ENCODE peak calls at places on chromosomes 16 and 17, in five cellular contexts. V is sigmoid colon, S is transverse colon, O is prostate gland, H is HCT116. Q is an unnamed sample.

GRCh38 chr17:2337811-2338657 is 733 bp downstream of the SGSM2 start:
- DNase-seq in V (peak), S (peak), O (peak), H (no peak), Q (no peak)

GRCh38 chr16:10509534-10510025 is 70.8 kb downstream of the EMP2 start:
- DNase-seq in V (peak), S (peak), O (peak), H (peak), Q (no peak)

GRCh38 chr16:86991679-86992078 is 325.5 kb downstream of the C16orf95 start:
- DNase-seq in V (peak), S (no peak), O (no peak), H (no peak), Q (no peak)

GRCh38 chr16:87344931-87345631 is 27.9 kb upstream of the C16orf95 start:
- DNase-seq in V (no peak), S (peak), O (no peak), H (no peak), Q (no peak)

GRCh38 chr17:71933306-71933705 is 187.5 kb upstream of the SOX9 start:
- DNase-seq in V (no peak), S (no peak), O (no peak), H (no peak), Q (no peak)

GRCh38 chr17:17567631-17568030 is 23.9 kb downstream of the PEMT start:
- DNase-seq in V (peak), S (no peak), O (peak), H (no peak), Q (no peak)

GRCh38 chr16:19588661-19589060 is 33.2 kb downstream of the VPS35L start:
- DNase-seq in V (no peak), S (no peak), O (no peak), H (no peak), Q (no peak)

GRCh38 chr16:21565816-21566669 is 33.3 kb upstream of the METTL9 start:
- DNase-seq in V (peak), S (peak), O (no peak), H (no peak), Q (no peak)

GRCh38 chr17:82797061-82797460 is 42.8 kb downstream of the ZNF750 start:
- DNase-seq in V (no peak), S (no peak), O (no peak), H (no peak), Q (no peak)

GRCh38 chr17:74972107-74972972 is at the start of gene HID1:
- DNase-seq in V (no peak), S (peak), O (peak), H (no peak), Q (no peak)

GRCh38 chr17:19447085-19447583 is 36.1 kb downstream of the RNF112 start:
- DNase-seq in V (peak), S (peak), O (peak), H (peak), Q (peak)

GRCh38 chr16:56341656-56342397 is 83.5 kb downstream of the AMFR start:
- DNase-seq in V (no peak), S (no peak), O (no peak), H (no peak), Q (no peak)

GRCh38 chr17:74987909-74988711 is 678 bp downstream of the CDR2L start:
- DNase-seq in V (peak), S (peak), O (peak), H (no peak), Q (peak)

GRCh38 chr16:23072084-23072599 is 77.1 kb downstream of the USP31 start:
- DNase-seq in V (peak), S (peak), O (peak), H (no peak), Q (peak)

GRCh38 chr17:61658183-61658582 is 67.2 kb upstream of the NACA2 start:
- DNase-seq in V (no peak), S (no peak), O (no peak), H (no peak), Q (no peak)

GRCh38 chr16:86449377-86450095 is 60.8 kb upstream of the FOXF1 start:
- DNase-seq in V (no peak), S (no peak), O (no peak), H (no peak), Q (no peak)

GRCh38 chr16:20385844-20386832 is 18.4 kb downstream of the PDILT start:
- DNase-seq in V (peak), S (peak), O (peak), H (peak), Q (no peak)

GRCh38 chr17:251531-251930 is 70.1 kb upstream of the DOC2B start:
- DNase-seq in V (peak), S (peak), O (no peak), H (no peak), Q (no peak)

GRCh38 chr17:48647103-48647963 is 21.2 kb upstream of the HOXB9 start:
- DNase-seq in V (no peak), S (peak), O (no peak), H (no peak), Q (no peak)
- TF ChIP-seq POLR2AphosphoS5 in V (no peak), S (peak), O (no peak), H (peak), Q (no peak)

DNA sequence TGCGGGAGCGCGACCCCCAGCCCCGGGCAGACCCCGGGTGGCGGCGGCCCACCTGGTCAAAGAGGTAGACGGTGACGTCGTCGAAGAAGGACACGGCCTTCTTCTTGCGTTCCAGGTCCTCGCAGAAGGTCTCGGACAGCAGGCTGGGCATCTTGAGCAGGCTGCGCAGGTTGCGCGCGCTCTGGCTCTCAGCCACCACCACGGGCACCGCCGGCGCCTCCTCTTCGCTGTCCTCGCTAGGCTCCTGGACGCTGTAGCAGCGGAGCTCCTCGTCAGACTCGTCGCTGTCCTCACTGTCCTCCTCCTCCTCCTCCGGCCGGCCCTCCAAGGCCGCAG is 45.2 kb upstream of the PVALEF start:
- DNase-seq in V (no peak), S (no peak), O (no peak), H (no peak), Q (no peak)
- TF ChIP-seq CTCF in V (no peak), S (no peak), O (no peak), H (no peak), Q (no peak)

GRCh38 chr16:57534881-57535658 is 1.3 kb downstream of the CCDC102A start:
- DNase-seq in V (peak), S (no peak), O (no peak), H (no peak), Q (no peak)

GRCh38 chr16:57533366-57533617 is 3.1 kb downstream of the CCDC102A start:
- DNase-seq in V (no peak), S (no peak), O (no peak), H (no peak), Q (no peak)

GRCh38 chr16:57532251-57532625 is 4.1 kb downstream of the CCDC102A start:
- DNase-seq in V (peak), S (peak), O (no peak), H (no peak), Q (no peak)

GRCh38 chr16:57534337-57534880 is 2.0 kb downstream of the CCDC102A start:
- DNase-seq in V (peak), S (no peak), O (no peak), H (no peak), Q (no peak)

DNA sequence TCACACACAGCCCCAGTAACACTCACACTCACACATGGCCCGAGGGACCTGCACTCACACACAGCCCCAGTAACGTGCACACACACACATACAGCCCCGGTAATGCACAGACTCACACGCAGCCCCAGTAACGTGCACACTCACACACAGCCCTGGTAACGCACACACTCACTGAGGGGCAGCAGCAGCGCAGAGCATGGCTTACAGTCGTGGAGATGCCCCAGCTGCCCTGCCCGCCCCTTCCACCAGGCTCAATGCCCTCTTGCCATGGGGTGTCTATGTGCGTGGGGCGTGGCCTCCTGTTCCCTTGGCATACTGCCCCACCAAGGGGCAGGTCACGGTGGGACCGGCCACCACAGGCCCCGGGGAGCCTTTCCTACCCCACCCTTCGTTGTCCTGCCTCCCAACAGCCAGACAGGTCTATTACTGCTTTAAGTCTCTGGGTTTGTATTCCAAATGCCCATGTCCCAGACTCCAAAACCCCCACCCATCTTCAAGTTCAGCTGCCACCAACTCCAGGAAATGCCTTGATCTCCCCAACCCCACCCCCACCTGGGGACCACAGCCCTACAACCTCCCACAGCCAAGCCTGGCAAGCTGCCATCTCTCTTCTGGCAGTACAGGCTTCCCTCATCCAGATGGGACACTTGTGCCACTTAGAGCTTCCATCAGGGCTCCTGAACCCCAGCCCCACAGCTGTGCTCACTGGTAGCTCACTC is 2.6 kb downstream of the CCDC102A start:
- DNase-seq in V (peak), S (no peak), O (no peak), H (no peak), Q (no peak)
- H3K4me3 ChIP-seq in V (no peak), S (no peak), O (no peak), H (no peak), Q (peak)

DNA sequence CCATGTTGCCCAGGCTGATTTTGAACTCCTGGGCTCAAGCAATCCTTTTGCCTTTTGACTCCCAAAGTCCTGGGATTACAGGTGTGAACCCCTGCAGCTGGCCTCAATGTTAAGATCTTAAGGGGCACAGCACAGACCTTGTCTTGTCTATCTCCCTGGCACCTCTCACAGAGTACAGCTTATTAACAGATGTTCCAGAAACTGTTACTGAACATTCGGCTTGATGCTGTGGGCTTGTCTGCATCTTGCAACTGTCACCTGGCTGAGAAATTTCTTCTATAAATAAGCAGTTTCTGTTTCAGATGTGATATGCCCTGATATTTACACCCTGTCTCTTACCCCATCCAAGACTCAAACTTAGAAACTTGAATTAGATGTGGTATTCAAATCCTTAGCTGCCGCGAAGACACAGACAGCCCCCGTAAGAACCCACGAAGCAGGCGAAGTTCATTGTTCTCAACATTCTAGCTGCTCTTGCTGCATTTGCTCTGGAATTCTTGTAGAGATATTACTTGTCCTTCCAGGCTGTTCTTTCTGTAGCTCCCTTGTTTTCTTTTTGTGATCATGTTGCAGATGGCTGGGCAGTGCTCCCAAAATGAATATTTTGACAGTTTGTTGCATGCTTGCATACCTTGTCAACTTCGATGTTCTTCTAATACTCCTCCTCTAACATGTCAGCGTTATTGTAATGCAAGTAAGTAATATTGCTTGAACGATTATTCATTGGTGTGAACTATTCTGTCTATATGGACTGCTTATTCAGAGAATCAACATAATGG is at the start of gene TNFRSF17:
- DNase-seq in V (no peak), S (peak), O (no peak), H (no peak), Q (no peak)
- TF ChIP-seq POLR2AphosphoS5 in V (no peak), S (no peak), O (peak), H (no peak), Q (no peak)